ENCODE peak calls at places on chromosome 13, in seven cellular contexts. P is CD4-positive, CD25-positive, alpha-beta regulatory T cell; J is esophagus squamous epithelium; G is dorsolateral prefrontal cortex; X is SJCRH30; V is body of pancreas; W is brain microvascular endothelial cell. H is an unnamed sample. For H3K27me3, the result is how much of the 10 kb centered on the place peaks cover.

GRCh38 chr13:73464758-73465628 is 406.2 kb downstream of the KLF5 start:
- DNase-seq in X (peak), V (no peak), P (no peak), J (no peak), W (no peak), G (no peak), H (no peak)

GRCh38 chr13:51959773-51960172 is 51.5 kb downstream of the ATP7B start:
- DNase-seq in J (no peak), P (no peak), W (no peak), G (no peak), V (no peak), X (no peak), H (no peak)

GRCh38 chr13:89163081-89163480 is 1491.9 kb downstream of the SLITRK5 start:
- DNase-seq in W (no peak), J (no peak), V (no peak), X (no peak), G (peak), P (no peak), H (no peak)

GRCh38 chr13:41691276-41691675 is 233.9 kb downstream of the RGCC start:
- DNase-seq in V (no peak), W (no peak), G (no peak), P (no peak), J (no peak), X (no peak), H (no peak)

GRCh38 chr13:47038196-47038595 is 141.3 kb upstream of the HTR2A start:
- DNase-seq in W (no peak), X (no peak), V (no peak), P (no peak), J (no peak), G (no peak), H (no peak)

GRCh38 chr13:91172160-91172559 is 175.3 kb upstream of the MIR17HG start:
- DNase-seq in J (no peak), G (no peak), W (no peak), X (no peak), P (no peak), V (no peak), H (no peak)

GRCh38 chr13:91232716-91233115 is 114.8 kb upstream of the MIR17HG start:
- DNase-seq in W (no peak), P (no peak), V (no peak), G (no peak), X (no peak), J (no peak), H (no peak)

GRCh38 chr13:98476538-98476966 is 100.4 kb downstream of the STK24 start:
- DNase-seq in P (peak), W (peak), X (no peak), V (peak), J (no peak), G (no peak), H (no peak)

GRCh38 chr13:85417807-85418206 is 381.4 kb downstream of the SLITRK6 start:
- DNase-seq in J (no peak), P (no peak), G (no peak), V (no peak), X (no peak), W (no peak), H (no peak)

GRCh38 chr13:34678154-34678553 is 263.9 kb upstream of the NBEA start:
- DNase-seq in W (peak), J (no peak), P (no peak), X (no peak), G (no peak), V (no peak), H (no peak)

GRCh38 chr13:21395953-21396352 is 63.1 kb downstream of the ZDHHC20 start:
- DNase-seq in X (no peak), V (no peak), J (no peak), W (no peak), G (no peak), P (no peak), H (no peak)

GRCh38 chr13:36029171-36029570 is 102.0 kb downstream of the DCLK1 start:
- DNase-seq in P (no peak), J (no peak), G (no peak), X (peak), V (no peak), W (peak), H (no peak)

GRCh38 chr13:25654332-25654731 is 282.6 kb downstream of the ATP8A2 start:
- DNase-seq in X (peak), J (no peak), V (no peak), G (no peak), W (no peak), P (no peak), H (no peak)

GRCh38 chr13:59409211-59409610 is 754.5 kb downstream of the DIAPH3 start:
- DNase-seq in J (no peak), X (peak), V (peak), W (peak), P (no peak), G (no peak), H (no peak)

GRCh38 chr13:110254151-110254679 is 52.7 kb downstream of the COL4A1 start:
- DNase-seq in G (no peak), W (no peak), X (peak), P (no peak), J (no peak), V (no peak), H (no peak)

GRCh38 chr13:99370476-99371272 is 63.5 kb upstream of the GPR183 start:
- DNase-seq in P (no peak), X (no peak), J (no peak), W (no peak), G (no peak), V (no peak), H (no peak)

GRCh38 chr13:109843695-109844094 is 57.3 kb upstream of the IRS2 start:
- DNase-seq in V (no peak), W (no peak), X (no peak), P (no peak), J (no peak), G (no peak), H (no peak)

GRCh38 chr13:104011505-104012270 is 945.5 kb upstream of the SLC10A2 start:
- DNase-seq in V (peak), X (peak), P (no peak), W (no peak), J (no peak), G (no peak), H (no peak)

GRCh38 chr13:76020421-76020955 is 384.4 kb downstream of the LMO7 start:
- DNase-seq in X (no peak), G (no peak), J (no peak), P (no peak), W (no peak), V (no peak), H (no peak)

GRCh38 chr13:99982741-99983400 is 1.3 kb downstream of the ZIC2 start:
- DNase-seq in V (no peak), G (no peak), X (peak), P (no peak), J (no peak), W (no peak), H (no peak)

GRCh38 chr13:108315273-108315672 is 45.8 kb downstream of the TNFSF13B start:
- DNase-seq in G (no peak), W (no peak), X (no peak), J (no peak), V (no peak), P (no peak), H (no peak)

GRCh38 chr13:37369618-37370017 is 228.9 kb downstream of the POSTN start:
- DNase-seq in V (no peak), G (no peak), W (peak), P (no peak), X (no peak), J (no peak), H (no peak)

GRCh38 chr13:50119593-50119992 is 104.3 kb downstream of the KCNRG start:
- DNase-seq in W (peak), X (no peak), J (no peak), G (no peak), V (no peak), P (peak), H (no peak)

GRCh38 chr13:59750860-59751259 is 412.9 kb downstream of the DIAPH3 start:
- DNase-seq in P (no peak), X (peak), V (peak), G (peak), J (no peak), W (peak), H (no peak)

GRCh38 chr13:87122551-87122950 is 548.6 kb upstream of the SLITRK5 start:
- DNase-seq in J (no peak), G (no peak), X (no peak), P (no peak), W (peak), V (no peak), H (no peak)

GRCh38 chr13:38582133-38582532 is 104.7 kb upstream of the FREM2 start:
- DNase-seq in X (peak), W (peak), V (peak), J (no peak), P (no peak), G (no peak), H (no peak)

GRCh38 chr13:38819596-38819995 is 132.7 kb downstream of the FREM2 start:
- DNase-seq in G (no peak), V (no peak), X (no peak), J (no peak), P (no peak), W (no peak), H (no peak)

GRCh38 chr13:105327727-105328126 is 1207.7 kb downstream of the EFNB2 start:
- DNase-seq in P (no peak), W (peak), X (no peak), G (no peak), J (no peak), V (no peak), H (no peak)

GRCh38 chr13:108176685-108177274 is 38.6 kb downstream of the LIG4 start:
- DNase-seq in W (peak), J (no peak), G (no peak), P (peak), X (peak), V (peak), H (no peak)

GRCh38 chr13:40228486-40228885 is 438.0 kb downstream of the FOXO1 start:
- DNase-seq in W (no peak), V (no peak), J (no peak), G (no peak), P (no peak), X (peak), H (no peak)

GRCh38 chr13:79258489-79258888 is 147.6 kb downstream of the RBM26 start:
- DNase-seq in W (no peak), P (no peak), X (no peak), J (no peak), G (no peak), V (no peak), H (no peak)

GRCh38 chr13:34657716-34658115 is 284.4 kb upstream of the NBEA start:
- DNase-seq in W (peak), G (no peak), J (no peak), X (no peak), V (no peak), P (no peak), H (no peak)

GRCh38 chr13:20908714-20909497 is 6.4 kb upstream of the XPO4 start:
- DNase-seq in J (no peak), V (no peak), W (no peak), P (no peak), G (no peak), X (no peak), H (no peak)

GRCh38 chr13:113857531-113858195 is 6.2 kb downstream of the GAS6 start:
- DNase-seq in J (no peak), G (no peak), V (no peak), X (no peak), P (no peak), W (no peak), H (no peak)

GRCh38 chr13:76214001-76214400 is 577.9 kb downstream of the LMO7 start:
- DNase-seq in J (no peak), V (no peak), W (no peak), G (no peak), X (no peak), P (no peak), H (no peak)

GRCh38 chr13:50914848-50915247 is 5.3 kb downstream of the RNASEH2B start:
- DNase-seq in V (no peak), J (no peak), X (no peak), P (peak), G (no peak), W (peak), H (no peak)

GRCh38 chr13:77143325-77143907 is 116.5 kb upstream of the FBXL3 start:
- DNase-seq in G (no peak), X (no peak), W (peak), J (no peak), P (no peak), V (no peak), H (no peak)

GRCh38 chr13:79593611-79594275 is 112.8 kb downstream of the NDFIP2 start:
- DNase-seq in J (no peak), P (no peak), W (peak), X (peak), V (no peak), G (no peak), H (no peak)

GRCh38 chr13:112330066-112330465 is 46.1 kb upstream of the SPACA7 start:
- DNase-seq in V (no peak), W (no peak), G (no peak), X (no peak), J (no peak), P (no peak), H (no peak)
- H3K27me3 ChIP-seq in V (under half), W (under half), G (under half), X (under half), J (under half), P (under half), H (under half)

DNA sequence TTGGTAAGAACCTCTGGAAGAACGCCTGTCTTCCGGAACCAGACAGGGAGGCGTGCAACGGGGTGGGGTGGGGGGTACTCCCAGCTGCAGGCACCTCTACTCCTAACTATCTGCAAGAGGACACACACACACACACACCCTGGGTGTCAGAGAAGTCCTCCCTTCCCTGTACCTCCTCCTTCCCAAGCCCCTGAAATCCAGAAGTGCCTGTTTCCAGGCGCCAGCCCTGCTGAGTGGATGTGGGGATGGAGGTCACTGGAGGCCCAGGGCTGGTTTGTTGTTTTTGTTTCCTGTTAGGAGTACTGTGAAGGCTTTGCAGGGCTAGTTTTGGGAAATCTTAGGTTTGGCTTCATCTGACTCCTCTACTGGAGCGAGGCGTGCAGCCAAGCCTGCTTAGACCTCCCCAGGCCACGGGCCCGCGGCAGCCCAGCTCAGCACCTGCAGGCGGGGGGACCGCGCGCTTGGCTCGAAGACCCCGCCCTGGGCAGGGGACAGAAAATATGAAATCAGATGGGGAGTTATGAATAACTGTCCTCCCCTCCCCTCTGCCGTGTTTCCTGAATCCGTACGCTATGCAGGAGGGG is 36.4 kb downstream of the SOX1 start:
- DNase-seq in J (no peak), P (no peak), G (no peak), W (no peak), V (no peak), X (no peak), H (no peak)
- H3K27me3 ChIP-seq in J (under half), P (under half), G (half or more), W (under half), V (under half), X (under half), H (under half)

GRCh38 chr13:112330479-112331407 is 45.4 kb upstream of the SPACA7 start:
- DNase-seq in X (no peak), J (no peak), P (no peak), V (no peak), W (no peak), G (no peak), H (no peak)
- H3K27me3 ChIP-seq in X (under half), J (under half), P (under half), V (under half), W (under half), G (under half), H (under half)

DNA sequence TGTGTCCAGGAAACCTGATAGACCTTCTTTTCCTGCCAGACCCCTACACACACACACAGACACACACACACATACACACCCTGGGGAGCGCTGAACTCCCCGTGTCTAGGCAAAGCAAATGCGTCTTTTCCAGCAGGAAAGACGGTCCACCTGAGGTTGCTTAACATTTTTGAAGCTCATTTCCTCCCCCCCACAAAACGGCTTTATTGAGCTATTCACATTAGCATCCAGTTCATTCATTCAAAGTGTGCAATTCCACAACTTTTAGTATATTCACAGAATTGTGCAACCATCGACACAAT is 3.4 kb downstream of the GSX1 start:
- DNase-seq in P (no peak), X (no peak), V (no peak), G (no peak), J (no peak), W (no peak), H (no peak)
- H3K27me3 ChIP-seq in P (half or more), X (under half), V (under half), G (half or more), J (half or more), W (half or more), H (under half)